ENCODE peak calls at places on chromosomes 7 and 10, in eight cellular contexts. One of them, this sample, is unnamed. For H3K27me3 and H3K4me1, the result is how much of the 10 kb centered on the place peaks cover.

GRCh38 chr7:86939197-86939814 is 120.1 kb downstream of the ELAPOR2 start:
- DNase-seq in colonic mucosa: peak
- DNase-seq in fibroblast of lung: peak
- DNase-seq in heart right ventricle: no peak
- DNase-seq in body of pancreas: peak
- DNase-seq in adrenal gland: peak
- DNase-seq in tibial artery: peak
- DNase-seq in stomach: no peak
- DNase-seq in this sample: no peak

GRCh38 chr10:23974886-23975830 is 233.8 kb upstream of the KIAA1217 start:
- DNase-seq in colonic mucosa: no peak
- DNase-seq in fibroblast of lung: no peak
- DNase-seq in heart right ventricle: no peak
- DNase-seq in body of pancreas: no peak
- DNase-seq in adrenal gland: no peak
- DNase-seq in tibial artery: no peak
- DNase-seq in stomach: no peak
- DNase-seq in this sample: no peak

GRCh38 chr10:118956253-118957140 is 73.0 kb upstream of the NANOS1 start:
- DNase-seq in colonic mucosa: no peak
- DNase-seq in fibroblast of lung: no peak
- DNase-seq in heart right ventricle: peak
- DNase-seq in body of pancreas: no peak
- DNase-seq in adrenal gland: no peak
- DNase-seq in tibial artery: no peak
- DNase-seq in stomach: peak
- DNase-seq in this sample: no peak

GRCh38 chr10:28243923-28244322 is 58.9 kb downstream of the MPP7 start:
- DNase-seq in colonic mucosa: no peak
- DNase-seq in fibroblast of lung: no peak
- DNase-seq in heart right ventricle: no peak
- DNase-seq in body of pancreas: no peak
- DNase-seq in adrenal gland: no peak
- DNase-seq in tibial artery: no peak
- DNase-seq in stomach: no peak
- DNase-seq in this sample: no peak

GRCh38 chr10:119209050-119209735 is 1.8 kb downstream of the GRK5 start:
- DNase-seq in colonic mucosa: peak
- DNase-seq in fibroblast of lung: peak
- DNase-seq in heart right ventricle: peak
- DNase-seq in body of pancreas: peak
- DNase-seq in adrenal gland: peak
- DNase-seq in tibial artery: peak
- DNase-seq in stomach: peak
- DNase-seq in this sample: no peak

GRCh38 chr7:107931740-107932515 is 40.9 kb downstream of the DLD start:
- DNase-seq in colonic mucosa: no peak
- DNase-seq in fibroblast of lung: no peak
- DNase-seq in heart right ventricle: no peak
- DNase-seq in body of pancreas: peak
- DNase-seq in adrenal gland: no peak
- DNase-seq in tibial artery: no peak
- DNase-seq in stomach: no peak
- DNase-seq in this sample: no peak

GRCh38 chr10:133162910-133163856 is 3.2 kb downstream of the KNDC1 start:
- DNase-seq in colonic mucosa: no peak
- DNase-seq in fibroblast of lung: no peak
- DNase-seq in heart right ventricle: no peak
- DNase-seq in body of pancreas: no peak
- DNase-seq in adrenal gland: no peak
- DNase-seq in tibial artery: no peak
- DNase-seq in stomach: no peak
- DNase-seq in this sample: no peak

GRCh38 chr7:139200382-139200781 is 30.7 kb upstream of the UBN2 start:
- DNase-seq in colonic mucosa: no peak
- DNase-seq in fibroblast of lung: no peak
- DNase-seq in heart right ventricle: no peak
- DNase-seq in body of pancreas: no peak
- DNase-seq in adrenal gland: no peak
- DNase-seq in tibial artery: no peak
- DNase-seq in stomach: no peak
- DNase-seq in this sample: no peak

GRCh38 chr7:31373337-31374289 is 33.1 kb upstream of the NEUROD6 start:
- DNase-seq in colonic mucosa: peak
- DNase-seq in fibroblast of lung: peak
- DNase-seq in heart right ventricle: no peak
- DNase-seq in body of pancreas: peak
- DNase-seq in adrenal gland: peak
- DNase-seq in tibial artery: no peak
- DNase-seq in stomach: peak
- DNase-seq in this sample: no peak

GRCh38 chr10:69961168-69961863 is 91.3 kb upstream of the MACROH2A2 start:
- DNase-seq in colonic mucosa: peak
- DNase-seq in fibroblast of lung: peak
- DNase-seq in heart right ventricle: no peak
- DNase-seq in body of pancreas: no peak
- DNase-seq in adrenal gland: no peak
- DNase-seq in tibial artery: no peak
- DNase-seq in stomach: peak
- DNase-seq in this sample: no peak

GRCh38 chr10:128042131-128042610 is 84.1 kb downstream of the MKI67 start:
- DNase-seq in colonic mucosa: no peak
- DNase-seq in fibroblast of lung: no peak
- DNase-seq in heart right ventricle: no peak
- DNase-seq in body of pancreas: no peak
- DNase-seq in adrenal gland: no peak
- DNase-seq in tibial artery: no peak
- DNase-seq in stomach: no peak
- DNase-seq in this sample: no peak

GRCh38 chr10:5361966-5362365 is 2.8 kb upstream of the UCN3 start:
- DNase-seq in colonic mucosa: no peak
- DNase-seq in fibroblast of lung: no peak
- DNase-seq in heart right ventricle: no peak
- DNase-seq in body of pancreas: no peak
- DNase-seq in adrenal gland: no peak
- DNase-seq in tibial artery: no peak
- DNase-seq in stomach: no peak
- DNase-seq in this sample: no peak

GRCh38 chr7:72334066-72334465 is 78.1 kb downstream of the CALN1 start:
- DNase-seq in colonic mucosa: no peak
- DNase-seq in fibroblast of lung: no peak
- DNase-seq in heart right ventricle: no peak
- DNase-seq in body of pancreas: no peak
- DNase-seq in adrenal gland: no peak
- DNase-seq in tibial artery: no peak
- DNase-seq in stomach: no peak
- DNase-seq in this sample: no peak

GRCh38 chr7:906776-907157 is 30.4 kb downstream of the GET4 start:
- DNase-seq in colonic mucosa: no peak
- DNase-seq in fibroblast of lung: no peak
- DNase-seq in heart right ventricle: no peak
- DNase-seq in body of pancreas: no peak
- DNase-seq in adrenal gland: no peak
- DNase-seq in tibial artery: no peak
- DNase-seq in stomach: no peak
- DNase-seq in this sample: no peak

GRCh38 chr7:78148166-78148894 is 349.8 kb downstream of the PHTF2 start:
- DNase-seq in colonic mucosa: no peak
- DNase-seq in fibroblast of lung: peak
- DNase-seq in heart right ventricle: no peak
- DNase-seq in body of pancreas: no peak
- DNase-seq in adrenal gland: no peak
- DNase-seq in tibial artery: no peak
- DNase-seq in stomach: no peak
- DNase-seq in this sample: no peak

GRCh38 chr10:118020365-118020764 is 26.4 kb downstream of the RAB11FIP2 start:
- DNase-seq in colonic mucosa: no peak
- DNase-seq in fibroblast of lung: no peak
- DNase-seq in heart right ventricle: no peak
- DNase-seq in body of pancreas: no peak
- DNase-seq in adrenal gland: no peak
- DNase-seq in tibial artery: no peak
- DNase-seq in stomach: no peak
- DNase-seq in this sample: no peak

GRCh38 chr7:191105-192034 is 1.0 kb upstream of the FAM20C start:
- DNase-seq in colonic mucosa: peak
- DNase-seq in fibroblast of lung: peak
- DNase-seq in heart right ventricle: peak
- DNase-seq in body of pancreas: peak
- DNase-seq in adrenal gland: no peak
- DNase-seq in tibial artery: peak
- DNase-seq in stomach: no peak
- DNase-seq in this sample: peak

DNA sequence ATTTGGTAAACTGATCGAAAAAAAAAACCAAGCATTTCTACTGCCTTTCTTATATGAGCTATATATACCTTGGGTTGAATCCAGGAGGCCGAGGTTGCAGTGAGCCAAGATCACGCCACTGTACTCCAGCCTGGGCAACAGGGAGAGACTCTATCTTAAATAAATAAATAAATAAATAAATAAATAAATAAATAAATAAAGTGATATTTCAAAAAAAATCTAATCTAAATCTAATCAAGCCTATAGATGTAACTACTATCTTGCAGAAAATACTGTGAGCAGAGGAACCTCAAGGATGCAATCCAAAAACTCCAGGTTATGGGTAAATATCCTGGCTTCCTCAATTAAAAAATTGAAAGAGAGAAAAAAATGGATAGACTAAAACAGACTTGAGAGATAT is 71.2 kb upstream of the SLF2 start:
- DNase-seq in colonic mucosa: no peak
- DNase-seq in fibroblast of lung: no peak
- DNase-seq in heart right ventricle: no peak
- DNase-seq in body of pancreas: no peak
- DNase-seq in adrenal gland: no peak
- DNase-seq in tibial artery: no peak
- DNase-seq in stomach: no peak
- DNase-seq in this sample: no peak
- H3K27me3 ChIP-seq in colonic mucosa: under half
- H3K27me3 ChIP-seq in fibroblast of lung: under half
- H3K27me3 ChIP-seq in heart right ventricle: half or more
- H3K27me3 ChIP-seq in body of pancreas: under half
- H3K27me3 ChIP-seq in adrenal gland: under half
- H3K27me3 ChIP-seq in tibial artery: under half
- H3K27me3 ChIP-seq in stomach: under half
- H3K27me3 ChIP-seq in this sample: under half

GRCh38 chr10:124235232-124235631 is 141.8 kb upstream of the CHST15 start:
- DNase-seq in colonic mucosa: no peak
- DNase-seq in fibroblast of lung: no peak
- DNase-seq in heart right ventricle: no peak
- DNase-seq in body of pancreas: no peak
- DNase-seq in adrenal gland: no peak
- DNase-seq in tibial artery: no peak
- DNase-seq in stomach: no peak
- DNase-seq in this sample: no peak
- H3K4me1 ChIP-seq in colonic mucosa: under half
- H3K4me1 ChIP-seq in fibroblast of lung: under half
- H3K4me1 ChIP-seq in heart right ventricle: under half
- H3K4me1 ChIP-seq in body of pancreas: under half
- H3K4me1 ChIP-seq in adrenal gland: under half
- H3K4me1 ChIP-seq in tibial artery: under half
- H3K4me1 ChIP-seq in stomach: under half
- H3K4me1 ChIP-seq in this sample: under half

DNA sequence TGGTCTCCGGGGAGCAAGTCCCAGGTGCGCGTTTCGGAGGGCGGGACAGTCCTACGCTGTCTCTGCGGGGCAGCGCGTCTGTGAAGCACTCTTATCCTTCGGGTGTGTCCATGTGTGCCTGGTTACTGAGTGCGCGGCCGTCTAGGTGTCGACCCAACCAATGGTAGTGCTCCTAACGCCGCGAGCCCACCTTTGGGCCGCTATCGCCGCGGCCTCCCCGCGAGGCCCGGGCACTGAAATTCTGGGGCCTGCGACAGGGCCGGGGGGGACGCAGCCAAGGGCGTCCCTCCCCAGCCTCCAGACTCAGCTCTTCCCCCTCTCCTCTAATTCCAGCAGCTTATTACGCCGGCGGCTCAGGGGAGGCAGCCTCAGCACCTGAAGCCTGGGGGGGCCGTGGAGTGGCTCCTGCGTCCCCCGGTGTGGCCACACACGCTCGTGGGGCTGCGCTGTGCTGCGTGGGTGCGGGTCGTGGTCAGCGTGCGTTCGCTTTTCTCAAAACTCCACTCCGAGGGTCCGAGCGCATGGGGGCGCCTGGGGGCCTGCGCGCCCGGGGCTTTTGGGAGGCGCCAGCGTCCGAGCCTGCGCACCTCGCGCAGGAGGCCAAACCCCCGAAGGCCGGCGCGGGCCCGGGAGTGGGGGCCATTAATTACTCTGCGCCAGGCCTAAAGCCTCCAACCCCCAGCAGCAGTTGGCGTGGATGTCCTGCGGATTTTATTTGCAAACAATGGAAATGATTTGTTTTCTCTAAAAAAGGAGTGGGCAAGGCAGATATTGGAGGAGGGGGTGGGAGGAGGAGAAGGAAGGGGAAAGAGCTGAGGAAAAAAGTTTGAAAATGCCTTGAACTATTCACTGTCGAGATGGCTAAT is 3.0 kb upstream of the ZNF503 start:
- DNase-seq in colonic mucosa: peak
- DNase-seq in fibroblast of lung: peak
- DNase-seq in heart right ventricle: peak
- DNase-seq in body of pancreas: peak
- DNase-seq in adrenal gland: peak
- DNase-seq in tibial artery: no peak
- DNase-seq in stomach: peak
- DNase-seq in this sample: no peak
- H3K27me3 ChIP-seq in colonic mucosa: under half
- H3K27me3 ChIP-seq in fibroblast of lung: under half
- H3K27me3 ChIP-seq in heart right ventricle: under half
- H3K27me3 ChIP-seq in body of pancreas: under half
- H3K27me3 ChIP-seq in adrenal gland: under half
- H3K27me3 ChIP-seq in tibial artery: under half
- H3K27me3 ChIP-seq in stomach: under half
- H3K27me3 ChIP-seq in this sample: under half

GRCh38 chr7:30005511-30005910 is 15.9 kb upstream of the SCRN1 start:
- DNase-seq in colonic mucosa: no peak
- DNase-seq in fibroblast of lung: no peak
- DNase-seq in heart right ventricle: no peak
- DNase-seq in body of pancreas: no peak
- DNase-seq in adrenal gland: no peak
- DNase-seq in tibial artery: no peak
- DNase-seq in stomach: no peak
- DNase-seq in this sample: no peak

GRCh38 chr7:30012757-30013156 is 13.7 kb downstream of the FKBP14 start:
- DNase-seq in colonic mucosa: no peak
- DNase-seq in fibroblast of lung: no peak
- DNase-seq in heart right ventricle: no peak
- DNase-seq in body of pancreas: no peak
- DNase-seq in adrenal gland: no peak
- DNase-seq in tibial artery: no peak
- DNase-seq in stomach: no peak
- DNase-seq in this sample: no peak

DNA sequence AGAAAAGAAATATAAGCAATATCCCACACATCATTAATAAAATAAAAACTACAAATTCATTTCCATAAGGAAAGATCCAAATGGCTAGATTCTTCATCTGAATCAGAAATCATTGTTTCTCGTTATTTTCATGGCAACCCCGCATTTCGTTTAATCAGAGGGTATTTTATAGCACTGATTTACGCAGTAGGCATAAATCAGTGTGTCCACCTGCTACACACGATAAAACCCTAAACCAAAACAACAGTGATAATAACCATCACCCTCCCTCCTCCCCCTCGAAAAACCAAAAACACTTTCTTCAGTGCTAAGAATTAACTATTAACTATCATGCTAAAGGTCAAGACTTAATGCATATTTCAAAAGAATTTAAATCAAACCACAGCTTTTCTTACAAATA is 16.5 kb downstream of the FKBP14 start:
- DNase-seq in colonic mucosa: no peak
- DNase-seq in fibroblast of lung: no peak
- DNase-seq in heart right ventricle: no peak
- DNase-seq in body of pancreas: no peak
- DNase-seq in adrenal gland: no peak
- DNase-seq in tibial artery: no peak
- DNase-seq in stomach: no peak
- DNase-seq in this sample: no peak
- H3K4me1 ChIP-seq in colonic mucosa: under half
- H3K4me1 ChIP-seq in fibroblast of lung: under half
- H3K4me1 ChIP-seq in heart right ventricle: under half
- H3K4me1 ChIP-seq in body of pancreas: under half
- H3K4me1 ChIP-seq in adrenal gland: under half
- H3K4me1 ChIP-seq in tibial artery: under half
- H3K4me1 ChIP-seq in stomach: under half
- H3K4me1 ChIP-seq in this sample: under half